ENCODE peak calls at places on chromosome 7, in ten cellular contexts. Q is AG08395; U is stimulated activated effector memory CD8-positive, alpha-beta T cell treated with anti-CD3 and anti-CD28 coated beads, Interleukin-12 subunit alpha, Interleukin-12 subunit beta, amount 100 ng/mL, for 72 hours; O is NAMALWA; S is effector CD4-positive, alpha-beta T cell; V is activated naive CD4-positive, alpha-beta T cell treated with Interleukin-2 at 50 U/mL for 16 hours; F is heart left ventricle; D is AG04450; R is mesendoderm; L is stimulated activated CD4-positive, alpha-beta T cell treated with anti-CD3 and anti-CD28 coated beads, Interleukin-1b, Interleukin-23, amount 100 ng/mL, for 4 hours. M is an unnamed sample.

GRCh38 chr7:137695942-137696341 is 150.8 kb downstream of the DGKI start:
- DNase-seq in Q (no peak), U (no peak), O (no peak), S (no peak), V (no peak), F (no peak), D (no peak), R (no peak), L (no peak), M (no peak)

GRCh38 chr7:29345590-29345989 is 151.0 kb downstream of the CHN2 start:
- DNase-seq in Q (peak), U (no peak), O (peak), S (no peak), V (no peak), F (peak), D (no peak), R (peak), L (no peak), M (no peak)

GRCh38 chr7:15737586-15737985 is 51.1 kb upstream of the MEOX2 start:
- DNase-seq in Q (no peak), U (no peak), O (no peak), S (no peak), V (no peak), F (no peak), D (no peak), R (peak), L (no peak), M (no peak)

GRCh38 chr7:44970521-44971051 is 8.2 kb downstream of the MYO1G start:
- DNase-seq in Q (no peak), U (no peak), O (no peak), S (no peak), V (no peak), F (no peak), D (no peak), R (no peak), L (no peak), M (no peak)

GRCh38 chr7:98617960-98618418 is 904 bp downstream of the NPTX2 start:
- DNase-seq in Q (no peak), U (no peak), O (no peak), S (no peak), V (no peak), F (no peak), D (no peak), R (no peak), L (no peak), M (no peak)

GRCh38 chr7:8204674-8205377 is 57.1 kb downstream of the ICA1 start:
- DNase-seq in Q (no peak), U (no peak), O (no peak), S (no peak), V (no peak), F (no peak), D (no peak), R (no peak), L (no peak), M (no peak)

GRCh38 chr7:102814025-102814471 is 65.2 kb downstream of the FAM185A start:
- DNase-seq in Q (peak), U (no peak), O (no peak), S (no peak), V (no peak), F (no peak), D (no peak), R (no peak), L (no peak), M (no peak)

GRCh38 chr7:74606101-74606908 is 51.2 kb upstream of the GTF2I start:
- DNase-seq in Q (peak), U (peak), O (peak), S (peak), V (peak), F (peak), D (no peak), R (peak), L (peak), M (peak)

GRCh38 chr7:47610506-47611044 is 28.7 kb upstream of the TNS3 start:
- DNase-seq in Q (peak), U (no peak), O (no peak), S (no peak), V (no peak), F (no peak), D (peak), R (no peak), L (no peak), M (no peak)

GRCh38 chr7:151761957-151762356 is 115.0 kb downstream of the PRKAG2 start:
- DNase-seq in Q (no peak), U (no peak), O (no peak), S (no peak), V (no peak), F (no peak), D (no peak), R (no peak), L (no peak), M (no peak)

GRCh38 chr7:102115181-102115580 is 171.5 kb upstream of the SH2B2 start:
- DNase-seq in Q (no peak), U (no peak), O (no peak), S (no peak), V (no peak), F (no peak), D (no peak), R (no peak), L (no peak), M (no peak)

GRCh38 chr7:103660455-103661371 is 214.7 kb upstream of the SLC26A5 start:
- DNase-seq in Q (peak), U (no peak), O (no peak), S (no peak), V (no peak), F (no peak), D (no peak), R (peak), L (no peak), M (no peak)

GRCh38 chr7:54560183-54560582 is 18.0 kb downstream of the VSTM2A start:
- DNase-seq in Q (no peak), U (no peak), O (no peak), S (no peak), V (no peak), F (no peak), D (no peak), R (no peak), L (no peak), M (no peak)

GRCh38 chr7:101216860-101217387 is 457 bp downstream of the PLOD3 start:
- DNase-seq in Q (no peak), U (no peak), O (no peak), S (no peak), V (peak), F (no peak), D (no peak), R (no peak), L (no peak), M (no peak)

GRCh38 chr7:6257602-6258001 is 14.8 kb downstream of the CYTH3 start:
- DNase-seq in Q (no peak), U (no peak), O (peak), S (no peak), V (no peak), F (no peak), D (no peak), R (no peak), L (no peak), M (no peak)

GRCh38 chr7:131546583-131547111 is 9.8 kb downstream of the PODXL start:
- DNase-seq in Q (no peak), U (peak), O (peak), S (peak), V (peak), F (no peak), D (no peak), R (peak), L (no peak), M (peak)

GRCh38 chr7:4665661-4666060 is 16.4 kb upstream of the FOXK1 start:
- DNase-seq in Q (peak), U (no peak), O (no peak), S (no peak), V (no peak), F (no peak), D (peak), R (no peak), L (no peak), M (no peak)